ENCODE peak calls at places on chromosomes 1 and 21, in eight cellular contexts. D is neural progenitor cell; P is cardiac muscle cell; N is lung; E is Panc1; B is A549; U is CD8-positive, alpha-beta memory T cell; G is mesendoderm. Z is an unnamed sample.

GRCh38 chr21:45894107-45894810 is 87.3 kb upstream of the COL6A1 start:
- DNase-seq in D (peak; percentile 25), P (peak; percentile 42), N (no peak), E (no peak), B (no peak), U (no peak), G (no peak), Z (no peak)

GRCh38 chr21:43758132-43758619 is 17.9 kb downstream of the CSTB start:
- DNase-seq in D (no peak), P (no peak), N (no peak), E (no peak), B (no peak), U (no peak), G (no peak), Z (no peak)

GRCh38 chr1:213014642-213015041 is 1.0 kb downstream of the ANGEL2 start:
- DNase-seq in D (peak; percentile 29), P (peak; percentile 5), N (no peak), E (no peak), B (peak; percentile 10), U (no peak), G (peak; percentile 13), Z (no peak)

GRCh38 chr1:56375184-56375837 is 204.1 kb downstream of the PLPP3 start:
- DNase-seq in D (peak; percentile 66), P (peak; percentile 55), N (no peak), E (no peak), B (peak; percentile 9), U (no peak), G (no peak), Z (no peak)

GRCh38 chr1:228064296-228064695 is 18.2 kb upstream of the ARF1 start:
- DNase-seq in D (no peak), P (no peak), N (no peak), E (no peak), B (no peak), U (no peak), G (no peak), Z (no peak)

GRCh38 chr1:156726549-156727226 is 1.6 kb upstream of the METTL25B start:
- DNase-seq in D (peak; percentile 76), P (peak; percentile 65), N (no peak), E (no peak), B (peak; percentile 79), U (peak; percentile 36), G (peak; percentile 85), Z (no peak)

GRCh38 chr1:118504867-118505266 is 319.8 kb upstream of the SPAG17 start:
- DNase-seq in D (no peak), P (no peak), N (no peak), E (no peak), B (no peak), U (no peak), G (no peak), Z (no peak)

GRCh38 chr1:112794654-112795239 is 79.6 kb upstream of the PPM1J start:
- DNase-seq in D (no peak), P (no peak), N (no peak), E (no peak), B (no peak), U (no peak), G (no peak), Z (no peak)

GRCh38 chr1:11563560-11564069 is 84.7 kb downstream of the DISP3 start:
- DNase-seq in D (peak; percentile 82), P (peak; percentile 81), N (no peak), E (no peak), B (no peak), U (no peak), G (peak; percentile 97), Z (no peak)

GRCh38 chr1:159937014-159937750 is 8.2 kb downstream of the IGSF9 start:
- DNase-seq in D (no peak), P (no peak), N (no peak), E (no peak), B (no peak), U (no peak), G (no peak), Z (no peak)

GRCh38 chr1:14369526-14370213 is 228.8 kb upstream of the KAZN start:
- DNase-seq in D (no peak), P (no peak), N (no peak), E (no peak), B (no peak), U (no peak), G (no peak), Z (no peak)

GRCh38 chr1:78147031-78147430 is 101.3 kb downstream of the GIPC2 start:
- DNase-seq in D (no peak), P (no peak), N (no peak), E (no peak), B (no peak), U (no peak), G (peak; percentile 56), Z (no peak)

GRCh38 chr1:58883037-58883887 is 99.4 kb upstream of the JUN start:
- DNase-seq in D (no peak), P (no peak), N (peak; percentile 80), E (peak; percentile 91), B (peak; percentile 86), U (no peak), G (peak; percentile 66), Z (no peak)

GRCh38 chr1:6700853-6701436 is 671 bp downstream of the DNAJC11 start:
- DNase-seq in D (peak; percentile 8), P (peak; percentile 8), N (no peak), E (no peak), B (no peak), U (no peak), G (peak; percentile 55), Z (no peak)

GRCh38 chr1:30810416-30811105 is 53.0 kb upstream of the LAPTM5 start:
- DNase-seq in D (no peak), P (no peak), N (no peak), E (no peak), B (no peak), U (no peak), G (no peak), Z (no peak)

GRCh38 chr1:16175610-16176553 is 20.0 kb upstream of the EPHA2 start:
- DNase-seq in D (peak; percentile 53), P (peak; percentile 65), N (peak; percentile 83), E (no peak), B (peak; percentile 74), U (no peak), G (no peak), Z (no peak)

GRCh38 chr1:6503884-6504602 is 12.6 kb upstream of the PLEKHG5 start:
- DNase-seq in D (no peak), P (no peak), N (no peak), E (no peak), B (no peak), U (no peak), G (no peak), Z (no peak)

GRCh38 chr1:20069932-20070331 is at the start of gene PLA2G5:
- DNase-seq in D (peak; percentile 26), P (peak; percentile 17), N (peak; percentile 50), E (no peak), B (no peak), U (no peak), G (peak; percentile 16), Z (no peak)

GRCh38 chr1:7552402-7552801 is 218.7 kb upstream of the VAMP3 start:
- DNase-seq in D (no peak), P (no peak), N (peak; percentile 65), E (no peak), B (no peak), U (no peak), G (no peak), Z (no peak)

GRCh38 chr1:165823552-165824268 is 3.7 kb upstream of the UCK2 start:
- DNase-seq in D (no peak), P (no peak), N (no peak), E (no peak), B (no peak), U (no peak), G (no peak), Z (no peak)

GRCh38 chr1:165827199-165828102 is at the start of gene UCK2:
- DNase-seq in D (peak; percentile 93), P (peak; percentile 90), N (peak; percentile 72), E (no peak), B (peak; percentile 87), U (peak; percentile 37), G (peak; percentile 96), Z (no peak)

GRCh38 chr1:165828103-165828558 is 717 bp downstream of the UCK2 start:
- DNase-seq in D (peak; percentile 65), P (peak; percentile 47), N (peak; percentile 28), E (no peak), B (peak; percentile 60), U (no peak), G (peak; percentile 60), Z (no peak)

GRCh38 chr1:165826565-165826964 is 849 bp upstream of the UCK2 start:
- DNase-seq in D (no peak), P (no peak), N (no peak), E (no peak), B (no peak), U (no peak), G (no peak), Z (no peak)

GRCh38 chr1:165824269-165824643 is 3.2 kb upstream of the UCK2 start:
- DNase-seq in D (no peak), P (no peak), N (no peak), E (no peak), B (no peak), U (no peak), G (no peak), Z (no peak)
- H3K27ac ChIP-seq in D (no peak overlapping the region), P (no peak overlapping the region), N (no peak overlapping the region), E (no peak overlapping the region), B (no peak overlapping the region), U (no peak overlapping the region), G (no peak overlapping the region), Z (no peak overlapping the region)

GRCh38 chr1:26019641-26020315 is 1.8 kb upstream of the EXTL1 start:
- DNase-seq in D (no peak), P (no peak), N (no peak), E (no peak), B (no peak), U (no peak), G (no peak), Z (no peak)

GRCh38 chr1:26022404-26022779 is 817 bp downstream of the EXTL1 start:
- DNase-seq in D (no peak), P (no peak), N (no peak), E (no peak), B (no peak), U (no peak), G (no peak), Z (no peak)

GRCh38 chr1:26020941-26021646 is 481 bp upstream of the EXTL1 start:
- DNase-seq in D (no peak), P (no peak), N (no peak), E (no peak), B (no peak), U (no peak), G (no peak), Z (no peak)

GRCh38 chr1:26021647-26022403 is at the start of gene EXTL1:
- DNase-seq in D (peak; percentile 91), P (peak; percentile 86), N (no peak), E (no peak), B (no peak), U (no peak), G (peak; percentile 91), Z (no peak)

GRCh38 chr1:26020390-26020789 is 1.2 kb upstream of the EXTL1 start:
- DNase-seq in D (no peak), P (no peak), N (no peak), E (no peak), B (no peak), U (no peak), G (no peak), Z (no peak)
- H3K27ac ChIP-seq in D (no peak overlapping the region), P (peak overlapping the region; percentile 83), N (no peak overlapping the region), E (no peak overlapping the region), B (no peak overlapping the region), U (no peak overlapping the region), G (no peak overlapping the region), Z (no peak overlapping the region)

GRCh38 chr21:42232176-42232825 is 13.4 kb downstream of the ABCG1 start:
- DNase-seq in D (no peak), P (no peak), N (no peak), E (no peak), B (no peak), U (no peak), G (no peak), Z (no peak)
- H3K27ac ChIP-seq in D (no peak overlapping the region), P (no peak overlapping the region), N (peak overlapping the region; percentile 20), E (no peak overlapping the region), B (no peak overlapping the region), U (no peak overlapping the region), G (no peak overlapping the region), Z (no peak overlapping the region)

GRCh38 chr1:54699936-54700525 is 15.6 kb upstream of the TTC4 start:
- DNase-seq in D (no peak), P (no peak), N (no peak), E (no peak), B (no peak), U (no peak), G (no peak), Z (no peak)
- H3K27ac ChIP-seq in D (no peak overlapping the region), P (no peak overlapping the region), N (no peak overlapping the region), E (no peak overlapping the region), B (no peak overlapping the region), U (no peak overlapping the region), G (no peak overlapping the region), Z (no peak overlapping the region)

Z was measured in iPS DF 6.9.